ENCODE peak calls at places on chromosomes 4 and X, in nine cellular contexts. W is upper lobe of left lung, N is heart left ventricle, P is sigmoid colon, Q is pancreas, D is mesendoderm, R is lung, K is transverse colon, O is mesenchymal stem cell. T is an unnamed sample.

GRCh38 chrX:150765782-150766350 is 72.7 kb downstream of the MTMR1 start:
- DNase-seq in W (no peak), N (no peak), P (no peak), Q (no peak), D (peak; percentile 80), R (no peak), K (no peak), O (no peak), T (no peak)

GRCh38 chrX:131405497-131405896 is 116.4 kb upstream of the IGSF1 start:
- DNase-seq in W (no peak), N (no peak), P (no peak), Q (no peak), D (peak; percentile 12), R (no peak), K (no peak), O (no peak), T (no peak)

GRCh38 chr4:3476341-3476747 is 13.2 kb downstream of the DOK7 start:
- DNase-seq in W (peak; percentile 81), N (peak; percentile 28), P (no peak), Q (no peak), D (no peak), R (no peak), K (no peak), O (no peak), T (no peak)

GRCh38 chr4:141246243-141246642 is 25.5 kb downstream of the ZNF330 start:
- DNase-seq in W (no peak), N (no peak), P (no peak), Q (no peak), D (peak; percentile 56), R (no peak), K (no peak), O (peak; percentile 33), T (no peak)

GRCh38 chr4:168059251-168059650 is 33.1 kb upstream of the ANXA10 start:
- DNase-seq in W (no peak), N (no peak), P (no peak), Q (no peak), D (no peak), R (no peak), K (no peak), O (no peak), T (no peak)

GRCh38 chr4:72326692-72327632 is 242.1 kb downstream of the ADAMTS3 start:
- DNase-seq in W (no peak), N (no peak), P (no peak), Q (no peak), D (peak; percentile 51), R (no peak), K (no peak), O (peak; percentile 32), T (peak; percentile 32)

GRCh38 chrX:13721819-13722527 is 12.4 kb downstream of the TRAPPC2 start:
- DNase-seq in W (no peak), N (no peak), P (no peak), Q (no peak), D (no peak), R (no peak), K (no peak), O (peak; percentile 74), T (no peak)

GRCh38 chr4:100417565-100417964 is 100.3 kb downstream of the EMCN start:
- DNase-seq in W (no peak), N (no peak), P (no peak), Q (no peak), D (no peak), R (no peak), K (no peak), O (peak; percentile 30), T (no peak)

GRCh38 chr4:145528601-145529000 is 46.9 kb downstream of the SMAD1 start:
- DNase-seq in W (no peak), N (no peak), P (no peak), Q (no peak), D (no peak), R (no peak), K (no peak), O (no peak), T (peak; percentile 48)

GRCh38 chr4:89166971-89167475 is 55.7 kb downstream of the TIGD2 start:
- DNase-seq in W (no peak), N (no peak), P (no peak), Q (no peak), D (no peak), R (no peak), K (no peak), O (no peak), T (no peak)

GRCh38 chrX:119236599-119237525 is 777 bp downstream of the PGRMC1 start:
- DNase-seq in W (no peak), N (no peak), P (peak; percentile 74), Q (peak; percentile 33), D (peak; percentile 26), R (no peak), K (peak; percentile 50), O (peak; percentile 71), T (peak; percentile 56)

GRCh38 chrX:119237526-119238035 is 1.5 kb downstream of the PGRMC1 start:
- DNase-seq in W (no peak), N (no peak), P (no peak), Q (no peak), D (peak; percentile 49), R (no peak), K (no peak), O (no peak), T (no peak)

GRCh38 chrX:119235872-119236598 is at the start of gene PGRMC1:
- DNase-seq in W (peak; percentile 95), N (peak; percentile 82), P (peak; percentile 91), Q (peak; percentile 74), D (peak; percentile 86), R (peak; percentile 78), K (peak; percentile 84), O (peak; percentile 80), T (peak; percentile 82)

GRCh38 chrX:119238557-119238956 is 2.5 kb downstream of the PGRMC1 start:
- DNase-seq in W (no peak), N (no peak), P (no peak), Q (no peak), D (no peak), R (no peak), K (no peak), O (peak; percentile 16), T (no peak)

GRCh38 chrX:119240356-119240755 is 4.3 kb downstream of the PGRMC1 start:
- DNase-seq in W (no peak), N (no peak), P (no peak), Q (no peak), D (no peak), R (no peak), K (no peak), O (no peak), T (no peak)
- H3K4me3 ChIP-seq in W (no peak overlapping the region), N (no peak overlapping the region), P (no peak overlapping the region), Q (no peak overlapping the region), D (no peak overlapping the region), R (no peak overlapping the region), K (no peak overlapping the region), O (no peak overlapping the region), T (no peak overlapping the region)

DNA sequence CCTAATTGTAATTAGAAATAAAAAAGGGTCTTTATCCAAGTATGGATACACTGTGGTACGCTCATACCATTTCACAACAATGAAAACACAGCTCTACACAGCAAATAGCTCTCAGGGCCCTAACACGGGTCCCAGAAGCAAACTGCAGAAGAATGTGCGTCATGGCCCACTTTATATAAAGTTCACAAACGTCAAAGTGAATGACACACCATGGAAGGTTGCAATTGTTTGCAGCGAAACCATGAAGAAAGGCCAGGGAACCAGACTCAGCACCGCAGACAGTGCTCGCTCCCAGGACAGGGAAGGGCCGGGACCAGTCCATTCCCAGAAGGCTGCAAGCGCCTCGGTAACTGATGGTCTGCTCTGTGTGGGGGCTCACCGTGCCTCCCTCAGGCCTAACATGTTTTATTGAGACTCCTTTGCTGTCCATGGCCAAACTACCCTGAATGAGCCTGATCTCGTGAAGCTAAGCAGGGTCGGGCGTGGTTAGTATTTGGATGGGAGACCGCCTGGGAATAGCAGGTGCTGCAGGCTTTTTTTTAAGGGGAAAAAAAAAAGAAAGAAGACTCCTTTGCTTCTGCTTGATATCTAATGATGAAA is 47.8 kb downstream of the ACOX3 start:
- DNase-seq in W (no peak), N (no peak), P (no peak), Q (no peak), D (peak; percentile 30), R (no peak), K (no peak), O (no peak), T (no peak)
- H3K27ac ChIP-seq in W (peak overlapping the region; percentile 2), N (peak overlapping the region; percentile 75), P (peak overlapping the region; percentile 75), Q (no peak overlapping the region), D (no peak overlapping the region), R (no peak overlapping the region), K (peak overlapping the region; percentile 81), O (no peak overlapping the region), T (peak overlapping the region; percentile 33)

GRCh38 chr4:40196260-40196659 is 571 bp upstream of the RHOH start:
- DNase-seq in W (no peak), N (no peak), P (no peak), Q (no peak), D (no peak), R (no peak), K (no peak), O (no peak), T (no peak)

GRCh38 chr4:40199179-40199670 is 2.4 kb downstream of the RHOH start:
- DNase-seq in W (no peak), N (no peak), P (no peak), Q (no peak), D (no peak), R (no peak), K (no peak), O (no peak), T (no peak)

GRCh38 chr4:40196724-40197281 is at the start of gene RHOH:
- DNase-seq in W (no peak), N (no peak), P (no peak), Q (no peak), D (peak; percentile 60), R (no peak), K (peak; percentile 76), O (no peak), T (peak; percentile 45)

GRCh38 chr4:40199999-40200880 is 3.4 kb downstream of the RHOH start:
- DNase-seq in W (no peak), N (no peak), P (no peak), Q (peak; percentile 21), D (no peak), R (peak; percentile 35), K (peak; percentile 60), O (peak; percentile 61), T (peak; percentile 71)

DNA sequence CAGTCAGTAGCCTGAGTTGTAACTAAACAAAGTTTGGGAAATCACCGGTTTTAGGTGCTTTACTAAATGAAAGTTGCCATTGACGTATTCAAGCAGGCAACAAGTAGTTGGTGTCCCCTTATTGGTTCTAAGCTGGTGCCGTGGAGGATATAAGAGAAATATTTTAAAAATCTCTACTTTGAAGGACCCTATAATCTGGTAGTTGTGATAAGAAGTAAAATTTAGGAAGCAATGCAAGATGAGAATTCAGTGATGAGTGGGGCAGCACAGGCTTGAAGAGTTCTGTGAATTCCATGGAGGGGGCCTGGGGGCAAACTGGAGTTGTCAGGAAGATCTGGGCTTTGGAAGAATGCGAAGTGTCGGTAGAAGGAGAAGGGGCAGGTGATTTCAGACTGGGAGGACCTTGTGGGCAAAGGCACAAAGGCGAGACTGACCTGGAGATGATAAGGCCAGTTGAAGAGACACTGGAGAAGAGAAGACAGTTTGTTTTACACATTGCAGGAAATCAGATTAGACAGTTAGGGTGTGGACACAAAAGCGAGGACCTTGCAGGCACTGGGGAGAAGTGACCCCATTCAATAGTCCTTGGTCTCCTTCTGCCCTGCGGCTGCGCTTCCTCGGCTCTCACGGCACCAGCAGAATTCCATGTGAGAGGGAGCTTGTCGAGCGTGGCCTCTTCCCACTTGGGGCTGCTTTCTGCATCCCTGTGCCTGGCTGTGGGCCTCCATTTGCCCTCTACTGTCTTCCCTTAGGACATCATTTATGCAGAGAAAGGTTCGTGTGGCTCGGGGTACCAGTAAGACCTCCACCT is 1.3 kb downstream of the RHOH start:
- DNase-seq in W (no peak), N (no peak), P (no peak), Q (no peak), D (peak; percentile 68), R (no peak), K (peak; percentile 22), O (no peak), T (no peak)
- H3K4me3 ChIP-seq in W (peak overlapping the region; percentile 39), N (peak overlapping the region; percentile 29), P (no peak overlapping the region), Q (no peak overlapping the region), D (no peak overlapping the region), R (no peak overlapping the region), K (no peak overlapping the region), O (no peak overlapping the region), T (peak overlapping the region; percentile 69)

GRCh38 chr4:187208641-187209040 is 485.0 kb upstream of the FAT1 start:
- DNase-seq in W (no peak), N (no peak), P (no peak), Q (no peak), D (peak; percentile 4), R (no peak), K (no peak), O (no peak), T (peak; percentile 73)
- H3K27ac ChIP-seq in W (no peak overlapping the region), N (no peak overlapping the region), P (no peak overlapping the region), Q (no peak overlapping the region), D (no peak overlapping the region), R (no peak overlapping the region), K (no peak overlapping the region), O (no peak overlapping the region), T (no peak overlapping the region)